ENCODE peak calls at places on chromosomes 1 and 21, in five cellular contexts. I, O, Y, F and V are unnamed samples.

GRCh38 chr1:53574621-53575020 is 115.4 kb downstream of the DMRTB1 start:
- DNase-seq in F (no peak), I (no peak), Y (no peak), O (no peak), V (no peak)

GRCh38 chr1:212118167-212118871 is 82.8 kb downstream of the DTL start:
- DNase-seq in O (no peak), F (no peak), I (peak; percentile 12), Y (no peak), V (no peak)

GRCh38 chr1:182147136-182147815 is 85.8 kb upstream of the ZNF648 start:
- DNase-seq in F (peak; percentile 60), O (no peak), I (no peak), Y (no peak), V (no peak)

GRCh38 chr1:223622132-223622842 is 43.2 kb downstream of the CAPN8 start:
- DNase-seq in F (no peak), Y (no peak), I (peak; percentile 77), O (no peak), V (no peak)

GRCh38 chr1:238141295-238141694 is 250.6 kb upstream of the ZP4 start:
- DNase-seq in F (no peak), Y (no peak), O (no peak), I (no peak), V (no peak)

GRCh38 chr1:167738158-167738557 is 16.4 kb downstream of the MPZL1 start:
- DNase-seq in I (no peak), Y (no peak), O (no peak), F (no peak), V (no peak)

GRCh38 chr1:41323243-41323642 is 38.0 kb upstream of the FOXO6 start:
- DNase-seq in Y (no peak), F (no peak), I (no peak), O (no peak), V (no peak)

GRCh38 chr1:216310776-216311175 is 112.5 kb downstream of the USH2A start:
- DNase-seq in I (no peak), O (no peak), F (no peak), Y (no peak), V (no peak)

GRCh38 chr1:21489146-21489545 is 20.1 kb upstream of the ALPL start:
- DNase-seq in F (no peak), I (no peak), Y (no peak), O (no peak), V (no peak)

GRCh38 chr21:29151937-29152336 is 21.5 kb downstream of the MAP3K7CL start:
- DNase-seq in O (no peak), Y (no peak), I (no peak), F (no peak), V (no peak)

GRCh38 chr1:227778401-227778947 is 37.0 kb upstream of the PRSS38 start:
- DNase-seq in Y (no peak), F (no peak), O (no peak), I (no peak), V (no peak)

GRCh38 chr1:183953031-183953430 is 84.5 kb downstream of the COLGALT2 start:
- DNase-seq in Y (no peak), I (no peak), O (no peak), F (no peak), V (no peak)

GRCh38 chr1:13892671-13893325 is 192.8 kb downstream of the PRDM2 start:
- DNase-seq in I (no peak), Y (peak; percentile 63), F (no peak), O (no peak), V (no peak)

GRCh38 chr21:28671549-28672195 is 321.0 kb downstream of the LTN1 start:
- DNase-seq in I (no peak), F (no peak), Y (no peak), O (no peak), V (no peak)

GRCh38 chr1:235009074-235009473 is 119.6 kb downstream of the TOMM20 start:
- DNase-seq in O (no peak), I (no peak), Y (no peak), F (peak; percentile 81), V (no peak)

GRCh38 chr21:44706026-44706705 is 5.2 kb downstream of the TSPEAR start:
- DNase-seq in F (no peak), Y (peak; percentile 10), I (no peak), O (no peak), V (no peak)

GRCh38 chr1:246035060-246035531 is 472.0 kb downstream of the SMYD3 start:
- DNase-seq in O (no peak), F (no peak), Y (peak; percentile 53), I (no peak), V (no peak)

GRCh38 chr1:234866007-234866866 is 256.3 kb upstream of the IRF2BP2 start:
- DNase-seq in F (no peak), Y (no peak), I (peak; percentile 81), O (peak; percentile 89), V (peak; percentile 61)

GRCh38 chr21:42835211-42835610 is 44.1 kb downstream of the WDR4 start:
- DNase-seq in O (peak; percentile 12), F (no peak), I (no peak), Y (no peak), V (no peak)

GRCh38 chr1:62281922-62282555 is 37.2 kb downstream of the KANK4 start:
- DNase-seq in F (no peak), I (no peak), Y (no peak), O (no peak), V (no peak)

GRCh38 chr1:172745014-172745413 is 86.1 kb downstream of the FASLG start:
- DNase-seq in Y (peak; percentile 22), I (peak; percentile 52), O (peak; percentile 28), F (peak; percentile 79), V (peak; percentile 71)

GRCh38 chr1:43632135-43632670 is 17.7 kb upstream of the KDM4A start:
- DNase-seq in O (peak; percentile 20), F (no peak), Y (no peak), I (peak; percentile 44), V (no peak)

GRCh38 chr21:33878824-33879223 is 36.8 kb downstream of the ATP5PO start:
- DNase-seq in O (no peak), I (no peak), Y (no peak), F (no peak), V (no peak)

GRCh38 chr1:59290173-59290954 is 6.5 kb upstream of the FGGY start:
- DNase-seq in O (peak; percentile 15), F (no peak), Y (peak; percentile 42), I (peak; percentile 56), V (peak; percentile 88)

GRCh38 chr21:41207401-41208388 is 39.7 kb downstream of the BACE2 start:
- DNase-seq in F (no peak), I (peak; percentile 3), Y (no peak), O (no peak), V (no peak)

GRCh38 chr1:158112994-158113758 is 67.5 kb upstream of the CD1D start:
- DNase-seq in Y (peak; percentile 59), O (no peak), F (no peak), I (no peak), V (no peak)

GRCh38 chr1:47927165-47927564 is 70.0 kb downstream of the TRABD2B start:
- DNase-seq in O (no peak), F (no peak), I (peak; percentile 35), Y (no peak), V (no peak)

GRCh38 chr1:44839561-44839960 is 3.5 kb downstream of the PTCH2 start:
- DNase-seq in O (no peak), Y (no peak), I (no peak), F (no peak), V (no peak)

GRCh38 chr1:101086783-101087182 is 61.2 kb upstream of the DPH5 start:
- DNase-seq in O (no peak), I (no peak), Y (no peak), F (no peak), V (no peak)

GRCh38 chr1:76230894-76231293 is 156.3 kb downstream of the ST6GALNAC3 start:
- DNase-seq in I (no peak), F (no peak), O (no peak), Y (no peak), V (no peak)

GRCh38 chr1:76237201-76237600 is 162.7 kb downstream of the ST6GALNAC3 start:
- DNase-seq in Y (no peak), F (no peak), I (no peak), O (no peak), V (no peak)

GRCh38 chr1:76231320-76231719 is 156.8 kb downstream of the ST6GALNAC3 start:
- DNase-seq in F (no peak), Y (no peak), I (no peak), O (no peak), V (no peak)

GRCh38 chr1:76238094-76238551 is 163.6 kb downstream of the ST6GALNAC3 start:
- DNase-seq in F (no peak), I (no peak), Y (no peak), O (no peak), V (peak; percentile 73)

GRCh38 chr1:76234061-76234460 is 159.5 kb downstream of the ST6GALNAC3 start:
- DNase-seq in I (no peak), F (no peak), O (no peak), Y (no peak), V (no peak)
- TF ChIP-seq YY1 in I (no peak), F (no peak), O (no peak), Y (no peak), V (no peak)

GRCh38 chr1:207825719-207826556 is 74.1 kb downstream of the CD46 start:
- DNase-seq in Y (no peak), F (peak; percentile 98), O (peak; percentile 56), I (peak; percentile 10), V (no peak)
- TF ChIP-seq ZBTB33 in Y (no peak), F (no peak), O (no peak), I (no peak), V (no peak)

DNA sequence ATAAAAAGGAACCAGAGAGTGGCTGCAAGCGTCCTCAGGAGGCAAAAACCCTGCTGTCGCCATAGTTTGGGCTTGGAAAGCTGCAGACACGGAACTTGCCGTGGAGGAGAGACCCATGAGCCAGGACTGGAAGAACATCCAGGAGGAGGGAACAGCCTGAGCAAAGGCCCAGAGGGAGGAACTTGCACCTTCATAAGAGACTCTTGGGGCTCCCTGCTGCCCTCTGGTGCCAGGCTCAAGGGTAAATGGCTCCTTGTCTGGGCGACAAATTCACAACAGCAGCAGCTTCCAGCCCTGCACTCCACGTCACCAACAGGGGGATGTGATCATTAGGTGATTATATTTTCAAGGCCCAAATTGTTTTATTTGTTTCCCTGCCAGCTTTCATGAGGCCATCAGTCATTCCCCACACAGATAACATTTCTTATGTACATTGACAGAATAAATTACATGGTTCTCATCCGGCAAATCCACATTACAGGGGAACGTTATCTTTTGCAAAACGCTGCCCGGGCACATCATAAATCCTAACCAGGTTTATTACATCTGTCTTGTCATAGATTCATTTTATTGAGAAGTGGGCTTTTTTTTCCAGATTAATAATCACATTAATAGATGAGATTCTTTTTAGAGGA is 143.0 kb upstream of the GRIK3 start:
- DNase-seq in Y (peak; percentile 55), I (peak; percentile 25), F (no peak), O (peak; percentile 50), V (peak; percentile 64)
- TF ChIP-seq YY1 in Y (no peak), I (no peak), F (no peak), O (no peak), V (no peak)

DNA sequence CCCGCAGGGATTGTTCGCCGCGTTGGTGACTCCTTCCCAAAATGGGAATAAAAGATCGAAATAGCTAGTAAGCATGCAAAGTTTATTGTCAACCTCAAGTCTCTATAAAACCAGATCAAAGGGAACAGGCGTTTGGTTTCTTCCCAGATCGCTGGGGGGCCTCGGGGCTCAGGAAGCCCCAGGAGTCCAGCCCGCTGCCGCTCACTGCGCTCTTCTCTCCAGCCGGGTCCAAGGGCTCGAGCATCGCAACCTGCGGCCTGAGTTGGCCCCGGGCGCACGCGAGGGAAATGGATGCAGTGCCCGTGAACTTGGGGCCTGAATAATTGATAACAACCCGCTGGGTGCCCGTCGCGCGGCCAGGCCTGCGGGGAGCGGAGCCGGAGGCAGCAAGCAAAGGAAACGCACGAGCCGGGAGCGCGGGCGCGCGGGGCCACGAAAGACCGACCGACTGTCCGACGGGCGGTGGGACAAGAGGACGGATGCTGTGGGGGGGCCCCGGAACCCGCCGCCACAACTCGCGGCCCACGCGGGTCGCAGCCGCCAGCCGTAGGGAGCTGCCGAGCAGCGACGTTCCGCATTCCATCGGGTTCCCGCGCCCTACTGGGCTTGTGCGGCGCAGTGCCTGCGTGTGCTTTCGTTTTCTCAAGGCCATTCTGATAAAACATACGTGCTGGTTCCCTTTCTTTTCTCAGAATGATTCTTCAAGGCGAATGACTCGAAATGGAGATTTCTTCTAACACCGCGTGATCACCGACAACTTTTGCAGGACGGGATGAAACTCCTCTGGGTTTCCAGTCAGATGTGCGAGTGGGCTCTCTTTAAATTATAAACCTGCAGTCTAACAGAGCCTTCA is 14.0 kb upstream of the ALX3 start:
- DNase-seq in O (no peak), I (no peak), Y (no peak), F (peak; percentile 27), V (no peak)
- TF ChIP-seq ZBTB33 in O (peak; percentile 88), I (no peak), Y (no peak), F (no peak), V (no peak)